ENCODE peak calls at places on chromosome 20, in eight cellular contexts. G is CD8-positive, alpha-beta T cell; T is HCT116; N is colonic mucosa; M is HFF-Myc; R is GM23338; W is natural killer cell; D is neural crest cell. B is an unnamed sample.

GRCh38 chr20:17634666-17635319 is 47.2 kb downstream of the RRBP1 start:
- DNase-seq in W (no peak), T (no peak), D (no peak), R (no peak), N (no peak), M (no peak), G (no peak), B (no peak)

GRCh38 chr20:4052554-4052953 is 37.2 kb upstream of the RNF24 start:
- DNase-seq in G (no peak), W (no peak), T (no peak), R (no peak), M (no peak), D (no peak), N (no peak), B (no peak)

GRCh38 chr20:18272451-18272850 is 15.9 kb upstream of the ZNF133 start:
- DNase-seq in R (peak), T (no peak), M (peak), N (no peak), D (no peak), G (no peak), W (no peak), B (no peak)

GRCh38 chr20:32296874-32297420 is 19.5 kb downstream of the KIF3B start:
- DNase-seq in T (no peak), D (no peak), M (no peak), N (no peak), W (no peak), G (no peak), R (no peak), B (no peak)

GRCh38 chr20:23047738-23048214 is 1.7 kb downstream of the THBD start:
- DNase-seq in G (no peak), D (no peak), W (no peak), M (no peak), T (no peak), N (no peak), R (peak), B (no peak)

GRCh38 chr20:61444637-61445036 is 192.6 kb downstream of the CDH4 start:
- DNase-seq in R (no peak), D (no peak), T (no peak), G (no peak), M (no peak), W (no peak), N (no peak), B (no peak)

GRCh38 chr20:62688855-62689460 is 19.7 kb upstream of the NTSR1 start:
- DNase-seq in D (no peak), W (no peak), N (no peak), T (no peak), R (no peak), M (no peak), G (no peak), B (no peak)

GRCh38 chr20:32205502-32206382 is 1.8 kb downstream of the PLAGL2 start:
- DNase-seq in R (no peak), G (no peak), M (no peak), W (no peak), N (no peak), D (no peak), T (no peak), B (no peak)

GRCh38 chr20:7180261-7181045 is 413.0 kb downstream of the BMP2 start:
- DNase-seq in D (no peak), M (no peak), R (no peak), T (no peak), W (no peak), G (no peak), N (no peak), B (no peak)

GRCh38 chr20:1811621-1812498 is 83.3 kb upstream of the SIRPA start:
- DNase-seq in N (no peak), D (no peak), W (no peak), R (peak), T (no peak), G (no peak), M (no peak), B (no peak)

GRCh38 chr20:48632017-48632824 is 195.6 kb downstream of the PREX1 start:
- DNase-seq in G (no peak), R (no peak), W (no peak), M (no peak), N (no peak), D (no peak), T (no peak), B (no peak)

DNA sequence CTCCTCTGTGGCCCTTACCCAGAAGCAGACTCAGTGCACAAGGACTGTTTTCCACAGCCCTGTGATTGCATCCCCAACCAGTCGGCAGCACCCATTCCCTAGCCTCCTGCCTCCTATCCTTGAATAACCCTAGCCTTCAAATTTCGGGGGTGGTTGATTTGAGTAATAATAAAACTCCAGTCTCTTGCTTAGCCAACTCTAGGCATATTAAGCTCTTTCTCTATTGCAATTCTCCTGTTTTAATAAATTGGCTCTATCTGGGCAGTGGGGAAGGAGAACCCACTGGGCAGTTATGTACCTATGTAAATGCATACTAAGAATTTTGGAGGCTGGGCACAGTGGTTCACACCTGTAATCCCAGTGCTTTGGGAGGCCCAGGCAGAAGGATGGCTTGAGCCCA is 70.6 kb upstream of the ZMYND8 start:
- DNase-seq in D (no peak), G (no peak), N (no peak), T (no peak), W (no peak), M (no peak), R (no peak), B (no peak)
- TF ChIP-seq CTCF in D (no peak), G (no peak), N (no peak), T (no peak), W (no peak), M (no peak), R (no peak), B (no peak)

DNA sequence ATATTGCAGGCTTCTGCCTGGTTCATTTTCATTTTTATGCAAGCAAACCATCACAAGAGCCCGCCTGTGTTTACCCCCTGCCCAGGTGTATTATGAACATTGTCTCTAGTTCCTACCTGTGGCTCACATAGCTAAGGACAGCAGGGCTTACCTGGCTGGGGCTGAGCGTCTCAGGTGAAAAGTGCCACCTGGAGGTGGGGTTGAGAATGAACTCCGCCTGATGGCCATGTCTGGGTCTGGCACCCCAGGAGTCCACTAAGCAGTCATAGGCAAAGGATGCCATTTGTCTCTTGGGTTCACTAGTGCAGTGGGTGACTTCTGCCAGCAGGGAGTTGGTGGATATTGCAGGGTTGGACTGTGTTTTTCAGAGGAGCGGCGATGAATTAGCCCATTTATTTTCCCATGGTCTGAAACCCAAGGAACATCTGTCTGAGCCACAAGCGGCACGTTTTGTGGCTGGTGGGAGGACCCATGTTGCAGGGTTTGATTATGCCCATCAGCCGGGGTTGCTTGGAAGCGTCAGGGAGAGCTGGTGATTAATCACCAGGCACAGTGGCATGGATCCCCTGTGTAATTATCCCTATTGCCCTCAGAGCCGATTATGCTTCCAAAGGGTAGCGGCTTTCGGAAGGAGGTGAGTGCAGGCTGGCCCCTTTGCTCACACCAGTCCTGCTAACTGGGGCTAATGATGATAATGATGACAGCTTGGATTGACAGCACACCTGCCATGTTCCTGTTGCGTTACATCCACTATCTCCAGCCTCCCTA is 92.2 kb downstream of the CDH26 start:
- DNase-seq in D (no peak), M (no peak), R (peak), N (no peak), W (no peak), G (no peak), T (peak), B (no peak)
- TF ChIP-seq CTCF in D (peak), M (peak), R (peak), N (peak), W (no peak), G (no peak), T (peak), B (peak)

GRCh38 chr20:35145141-35145564 is 2.0 kb downstream of the EDEM2 start:
- DNase-seq in M (peak), T (peak), N (peak), W (no peak), D (no peak), R (peak), G (no peak), B (no peak)
- TF ChIP-seq CTCF in M (peak), T (peak), N (peak), W (peak), D (peak), R (peak), G (peak), B (peak)

GRCh38 chr20:21527908-21528307 is 14.0 kb upstream of the NKX2-2 start:
- DNase-seq in R (no peak), T (no peak), N (no peak), M (no peak), G (no peak), W (no peak), D (no peak), B (no peak)

GRCh38 chr20:21534453-21534852 is 20.6 kb upstream of the NKX2-2 start:
- DNase-seq in M (no peak), D (no peak), T (no peak), N (no peak), R (no peak), G (no peak), W (no peak), B (no peak)

GRCh38 chr20:21528870-21529269 is 15.0 kb upstream of the NKX2-2 start:
- DNase-seq in M (no peak), G (no peak), W (no peak), R (peak), T (no peak), D (no peak), N (no peak), B (no peak)

GRCh38 chr20:21526776-21527175 is 12.9 kb upstream of the NKX2-2 start:
- DNase-seq in D (no peak), M (no peak), G (no peak), T (no peak), R (no peak), N (no peak), W (no peak), B (no peak)

GRCh38 chr20:21529863-21530262 is 16.0 kb upstream of the NKX2-2 start:
- DNase-seq in W (no peak), T (peak), N (no peak), R (peak), G (no peak), M (no peak), D (no peak), B (no peak)
- TF ChIP-seq CTCF in W (no peak), T (no peak), N (peak), R (peak), G (peak), M (peak), D (peak), B (no peak)

GRCh38 chr20:43910564-43910963 is 4.1 kb upstream of the TOX2 start:
- DNase-seq in R (no peak), G (no peak), W (no peak), T (no peak), M (no peak), N (no peak), D (no peak), B (peak)

GRCh38 chr20:43913291-43914025 is 1.2 kb upstream of the TOX2 start:
- DNase-seq in D (no peak), T (no peak), W (no peak), M (no peak), G (no peak), R (peak), N (no peak), B (no peak)

GRCh38 chr20:43909720-43910119 is 4.9 kb upstream of the TOX2 start:
- DNase-seq in N (no peak), R (no peak), G (no peak), M (no peak), W (no peak), T (no peak), D (no peak), B (no peak)

GRCh38 chr20:43909211-43909610 is 5.4 kb upstream of the TOX2 start:
- DNase-seq in N (no peak), M (no peak), G (no peak), W (no peak), R (no peak), D (no peak), T (no peak), B (no peak)

GRCh38 chr20:43911066-43911465 is 3.6 kb upstream of the TOX2 start:
- DNase-seq in N (no peak), T (peak), G (no peak), R (peak), W (no peak), M (peak), D (no peak), B (peak)
- TF ChIP-seq CTCF in N (no peak), T (peak), G (no peak), R (peak), W (no peak), M (no peak), D (no peak), B (no peak)

GRCh38 chr20:34708621-34709043 is 4.5 kb downstream of the TP53INP2 start:
- DNase-seq in R (peak), D (peak), T (no peak), N (peak), M (no peak), W (peak), G (peak), B (peak)
- TF ChIP-seq CTCF in R (peak), D (peak), T (peak), N (peak), M (peak), W (peak), G (peak), B (no peak)

B was measured in mesothelial cell of epicardium.